ENCODE peak calls at places on chromosomes 13 and 19, in nine cellular contexts. K is NAMALWA; D is CD8-positive, alpha-beta memory T cell; P is IMR-90; E is suprapubic skin; J is NCI-H345; A is mucosa of descending colon; S is heart left ventricle; L is hippocampal formation. W is an unnamed sample.

GRCh38 chr13:39870197-39870746 is 214.8 kb downstream of the COG6 start:
- DNase-seq in K (no peak), D (no peak), P (no peak), E (no peak), J (no peak), A (no peak), S (no peak), L (no peak), W (no peak)

GRCh38 chr13:70849267-70849666 is 741.0 kb upstream of the KLHL1 start:
- DNase-seq in K (no peak), D (no peak), P (no peak), E (no peak), J (no peak), A (no peak), S (no peak), L (no peak), W (no peak)

GRCh38 chr19:3576696-3577443 is 4.1 kb downstream of the HMG20B start:
- DNase-seq in K (no peak), D (no peak), P (peak), E (no peak), J (no peak), A (peak), S (peak), L (peak), W (no peak)

GRCh38 chr19:51743405-51743804 is 8.3 kb downstream of the FPR1 start:
- DNase-seq in K (no peak), D (no peak), P (no peak), E (no peak), J (no peak), A (no peak), S (no peak), L (no peak), W (peak)

GRCh38 chr13:20128459-20128927 is 32.4 kb downstream of the GJA3 start:
- DNase-seq in K (no peak), D (no peak), P (no peak), E (peak), J (no peak), A (peak), S (no peak), L (no peak), W (no peak)

GRCh38 chr19:8595651-8596050 is 14.9 kb downstream of the ADAMTS10 start:
- DNase-seq in K (no peak), D (no peak), P (no peak), E (no peak), J (no peak), A (no peak), S (no peak), L (no peak), W (no peak)

GRCh38 chr19:8304841-8305621 is 3.1 kb downstream of the CD320 start:
- DNase-seq in K (peak), D (no peak), P (no peak), E (peak), J (no peak), A (peak), S (no peak), L (no peak), W (peak)

GRCh38 chr13:25149670-25150069 is 22.4 kb downstream of the AMER2 start:
- DNase-seq in K (no peak), D (no peak), P (no peak), E (no peak), J (no peak), A (no peak), S (no peak), L (peak), W (no peak)

GRCh38 chr19:36837902-36838783 is at the start of gene ZNF790:
- DNase-seq in K (peak), D (peak), P (peak), E (peak), J (peak), A (peak), S (peak), L (peak), W (peak)

GRCh38 chr13:74574964-74575728 is 440.9 kb upstream of the KLF12 start:
- DNase-seq in K (no peak), D (no peak), P (no peak), E (no peak), J (peak), A (no peak), S (no peak), L (no peak), W (no peak)

GRCh38 chr13:93788456-93788855 is 561.8 kb downstream of the GPC6 start:
- DNase-seq in K (no peak), D (no peak), P (no peak), E (no peak), J (peak), A (no peak), S (no peak), L (no peak), W (no peak)

GRCh38 chr13:93963266-93964131 is 516.0 kb downstream of the DCT start:
- DNase-seq in K (no peak), D (no peak), P (peak), E (no peak), J (peak), A (no peak), S (no peak), L (no peak), W (peak)

GRCh38 chr13:73336789-73337188 is 278.0 kb downstream of the KLF5 start:
- DNase-seq in K (no peak), D (no peak), P (no peak), E (no peak), J (no peak), A (no peak), S (no peak), L (no peak), W (no peak)

GRCh38 chr13:114004416-114005205 is 30.7 kb upstream of the C13orf46 start:
- DNase-seq in K (no peak), D (no peak), P (peak), E (peak), J (no peak), A (peak), S (peak), L (no peak), W (peak)

GRCh38 chr13:60627071-60627686 is 230.2 kb downstream of the TDRD3 start:
- DNase-seq in K (peak), D (no peak), P (peak), E (no peak), J (peak), A (no peak), S (no peak), L (peak), W (no peak)

GRCh38 chr13:29849071-29849541 is 1.3 kb downstream of the UBL3 start:
- DNase-seq in K (peak), D (peak), P (peak), E (no peak), J (peak), A (peak), S (no peak), L (peak), W (peak)

GRCh38 chr13:43425234-43425633 is 361.5 kb downstream of the ENOX1 start:
- DNase-seq in K (no peak), D (no peak), P (no peak), E (no peak), J (no peak), A (no peak), S (no peak), L (no peak), W (no peak)

GRCh38 chr13:48344264-48344663 is 40.7 kb downstream of the RB1 start:
- DNase-seq in K (no peak), D (no peak), P (no peak), E (no peak), J (no peak), A (no peak), S (peak), L (no peak), W (no peak)

GRCh38 chr19:16398530-16399241 is 73.1 kb downstream of the EPS15L1 start:
- DNase-seq in K (peak), D (no peak), P (peak), E (no peak), J (peak), A (no peak), S (no peak), L (no peak), W (no peak)

GRCh38 chr13:110801044-110801443 is 87.5 kb downstream of the ING1 start:
- DNase-seq in K (no peak), D (no peak), P (no peak), E (no peak), J (no peak), A (no peak), S (no peak), L (no peak), W (no peak)

GRCh38 chr19:56142087-56142787 is 1.1 kb downstream of the ZNF444 start:
- DNase-seq in K (no peak), D (no peak), P (no peak), E (no peak), J (no peak), A (peak), S (no peak), L (no peak), W (no peak)

GRCh38 chr13:22232186-22232585 is 561.3 kb downstream of the FGF9 start:
- DNase-seq in K (no peak), D (no peak), P (no peak), E (no peak), J (peak), A (no peak), S (no peak), L (no peak), W (no peak)

GRCh38 chr19:3057275-3057714 is 5.0 kb downstream of the TLE5 start:
- DNase-seq in K (no peak), D (no peak), P (no peak), E (peak), J (peak), A (peak), S (peak), L (peak), W (peak)

GRCh38 chr19:40759352-40759751 is 8.3 kb downstream of the SNRPA start:
- DNase-seq in K (no peak), D (no peak), P (no peak), E (no peak), J (no peak), A (no peak), S (no peak), L (no peak), W (no peak)

GRCh38 chr13:114179087-114179658 is at the start of gene CFAP97D2:
- DNase-seq in K (no peak), D (no peak), P (no peak), E (no peak), J (no peak), A (no peak), S (no peak), L (no peak), W (no peak)

GRCh38 chr19:49223472-49223871 is 65.9 kb downstream of the TRPM4 start:
- DNase-seq in K (no peak), D (no peak), P (no peak), E (no peak), J (no peak), A (no peak), S (no peak), L (no peak), W (no peak)

GRCh38 chr19:4366666-4367335 is 23.4 kb downstream of the MPND start:
- DNase-seq in K (no peak), D (no peak), P (no peak), E (no peak), J (no peak), A (no peak), S (no peak), L (no peak), W (no peak)

GRCh38 chr13:23621316-23621645 is 51.1 kb downstream of the TNFRSF19 start:
- DNase-seq in K (no peak), D (no peak), P (peak), E (no peak), J (no peak), A (no peak), S (no peak), L (no peak), W (peak)

GRCh38 chr19:49488046-49488862 is 846 bp downstream of the RPL13A start:
- DNase-seq in K (peak), D (no peak), P (no peak), E (no peak), J (no peak), A (no peak), S (no peak), L (no peak), W (no peak)

GRCh38 chr13:52848455-52849190 is at the start of gene PCDH8:
- DNase-seq in K (no peak), D (no peak), P (no peak), E (no peak), J (peak), A (no peak), S (no peak), L (peak), W (peak)

GRCh38 chr19:35416331-35416730 is 31.7 kb upstream of the FFAR2 start:
- DNase-seq in K (no peak), D (no peak), P (no peak), E (no peak), J (no peak), A (no peak), S (no peak), L (no peak), W (no peak)

GRCh38 chr13:50069255-50069654 is 54.0 kb downstream of the KCNRG start:
- DNase-seq in K (no peak), D (no peak), P (peak), E (no peak), J (no peak), A (no peak), S (no peak), L (no peak), W (no peak)

GRCh38 chr19:57560049-57560491 is 407 bp upstream of the ZNF550 start:
- DNase-seq in K (no peak), D (no peak), P (peak), E (no peak), J (no peak), A (peak), S (peak), L (no peak), W (peak)

GRCh38 chr19:4057913-4058695 is 8.6 kb downstream of the ZBTB7A start:
- DNase-seq in K (no peak), D (peak), P (peak), E (peak), J (no peak), A (peak), S (peak), L (no peak), W (peak)

GRCh38 chr13:114279770-114280169 is 1.6 kb upstream of the UPF3A start:
- DNase-seq in K (peak), D (no peak), P (no peak), E (no peak), J (no peak), A (no peak), S (no peak), L (no peak), W (no peak)

GRCh38 chr13:48492123-48493075 is 40.5 kb downstream of the RCBTB2 start:
- DNase-seq in K (peak), D (peak), P (peak), E (peak), J (no peak), A (peak), S (peak), L (peak), W (peak)

GRCh38 chr13:113729329-113730019 is 29.6 kb upstream of the TMEM255B start:
- DNase-seq in K (no peak), D (no peak), P (no peak), E (no peak), J (no peak), A (peak), S (peak), L (no peak), W (no peak)

GRCh38 chr13:88068975-88069374 is 397.8 kb downstream of the SLITRK5 start:
- DNase-seq in K (peak), D (no peak), P (no peak), E (no peak), J (no peak), A (no peak), S (peak), L (no peak), W (no peak)